ENCODE peak calls at places on chromosomes 1 and 21, in ten cellular contexts. D is PC-3; S is thoracic aorta; W is choroid plexus epithelial cell; X is spleen; G is neural crest cell; V is H1; B is kidney; I is RPMI7951; E is stimulated activated CD8-positive, alpha-beta memory T cell treated with anti-CD3 and anti-CD28 coated beads, Interleukin-15, amount 100 ng/mL, for 4 hours. N is an unnamed sample.

GRCh38 chr1:199510314-199510713 is 517.2 kb upstream of the NR5A2 start:
- DNase-seq in D (no peak), S (no peak), W (no peak), X (no peak), G (no peak), V (no peak), B (no peak), I (no peak), E (no peak), N (no peak)

GRCh38 chr21:44582055-44582454 is 1.7 kb upstream of the KRTAP10-5 start:
- DNase-seq in D (no peak), S (no peak), W (no peak), X (peak), G (no peak), V (no peak), B (no peak), I (no peak), E (no peak), N (no peak)

GRCh38 chr1:53381790-53382401 is 54.0 kb upstream of the LRP8 start:
- DNase-seq in D (peak), S (no peak), W (peak), X (no peak), G (no peak), V (no peak), B (peak), I (peak), E (no peak), N (no peak)

GRCh38 chr1:215114154-215114933 is 31.8 kb downstream of the KCNK2 start:
- DNase-seq in D (peak), S (no peak), W (peak), X (no peak), G (no peak), V (no peak), B (no peak), I (peak), E (no peak), N (no peak)

GRCh38 chr1:28934676-28935075 is 20.3 kb downstream of the EPB41 start:
- DNase-seq in D (no peak), S (no peak), W (no peak), X (no peak), G (no peak), V (no peak), B (no peak), I (peak), E (no peak), N (no peak)

GRCh38 chr1:157969693-157970485 is 23.6 kb upstream of the KIRREL1 start:
- DNase-seq in D (peak), S (peak), W (peak), X (no peak), G (peak), V (peak), B (no peak), I (peak), E (no peak), N (peak)

GRCh38 chr1:109252893-109253802 is 3.8 kb downstream of the CELSR2 start:
- DNase-seq in D (no peak), S (no peak), W (no peak), X (peak), G (no peak), V (no peak), B (peak), I (peak), E (no peak), N (peak)

GRCh38 chr1:16433066-16433465 is 4.2 kb downstream of the SPATA21 start:
- DNase-seq in D (no peak), S (no peak), W (no peak), X (no peak), G (no peak), V (no peak), B (no peak), I (no peak), E (no peak), N (no peak)

GRCh38 chr21:29321217-29321616 is 22.5 kb downstream of the BACH1 start:
- DNase-seq in D (no peak), S (no peak), W (no peak), X (no peak), G (no peak), V (no peak), B (no peak), I (no peak), E (no peak), N (no peak)

GRCh38 chr1:27522148-27522859 is 32.3 kb upstream of the WASF2 start:
- DNase-seq in D (peak), S (no peak), W (no peak), X (peak), G (no peak), V (no peak), B (no peak), I (no peak), E (no peak), N (peak)

GRCh38 chr1:205680073-205680851 is at the start of gene SLC45A3:
- DNase-seq in D (peak), S (no peak), W (no peak), X (peak), G (peak), V (no peak), B (peak), I (peak), E (peak), N (peak)

GRCh38 chr1:22916469-22916817 is 56.2 kb downstream of the LACTBL1 start:
- DNase-seq in D (no peak), S (no peak), W (no peak), X (no peak), G (no peak), V (no peak), B (no peak), I (no peak), E (no peak), N (peak)

GRCh38 chr1:172408958-172409357 is 11.5 kb upstream of the C1orf105 start:
- DNase-seq in D (no peak), S (no peak), W (no peak), X (no peak), G (no peak), V (no peak), B (no peak), I (peak), E (no peak), N (no peak)

GRCh38 chr1:21291964-21292363 is 1.7 kb upstream of the ECE1 start:
- DNase-seq in D (no peak), S (no peak), W (no peak), X (no peak), G (no peak), V (no peak), B (no peak), I (no peak), E (no peak), N (no peak)

GRCh38 chr1:206608108-206608698 is 4.1 kb downstream of the EIF2D start:
- DNase-seq in D (peak), S (no peak), W (peak), X (no peak), G (peak), V (peak), B (no peak), I (peak), E (no peak), N (peak)

GRCh38 chr1:69180358-69180757 is 387.4 kb upstream of the LRRC7 start:
- DNase-seq in D (no peak), S (no peak), W (no peak), X (no peak), G (no peak), V (no peak), B (no peak), I (no peak), E (no peak), N (no peak)

GRCh38 chr21:30988706-30989105 is 49.6 kb downstream of the KRTAP19-8 start:
- DNase-seq in D (no peak), S (no peak), W (no peak), X (no peak), G (no peak), V (no peak), B (no peak), I (no peak), E (no peak), N (no peak)

GRCh38 chr1:207745285-207745684 is 6.6 kb upstream of the CD46 start:
- DNase-seq in D (peak), S (no peak), W (peak), X (no peak), G (no peak), V (no peak), B (no peak), I (peak), E (no peak), N (no peak)

GRCh38 chr1:113683384-113684152 is 75.7 kb downstream of the PHTF1 start:
- DNase-seq in D (no peak), S (no peak), W (peak), X (no peak), G (no peak), V (no peak), B (no peak), I (no peak), E (no peak), N (no peak)

GRCh38 chr1:25697426-25698220 is 81.0 kb downstream of the MAN1C1 start:
- DNase-seq in D (no peak), S (no peak), W (peak), X (no peak), G (no peak), V (no peak), B (no peak), I (no peak), E (no peak), N (no peak)

GRCh38 chr1:97073936-97074335 is 352.4 kb downstream of the PTBP2 start:
- DNase-seq in D (no peak), S (no peak), W (no peak), X (no peak), G (no peak), V (no peak), B (no peak), I (no peak), E (no peak), N (no peak)

GRCh38 chr1:159938221-159938852 is 7.1 kb downstream of the IGSF9 start:
- DNase-seq in D (no peak), S (no peak), W (no peak), X (no peak), G (no peak), V (no peak), B (no peak), I (peak), E (no peak), N (peak)

GRCh38 chr1:38489844-38490270 is 369.7 kb downstream of the RRAGC start:
- DNase-seq in D (peak), S (no peak), W (peak), X (peak), G (peak), V (peak), B (no peak), I (peak), E (no peak), N (peak)

GRCh38 chr1:166999090-166999489 is 10.0 kb downstream of the MAEL start:
- DNase-seq in D (no peak), S (no peak), W (peak), X (no peak), G (no peak), V (no peak), B (no peak), I (no peak), E (no peak), N (no peak)

GRCh38 chr1:96370752-96371151 is 350.8 kb upstream of the PTBP2 start:
- DNase-seq in D (peak), S (no peak), W (peak), X (no peak), G (no peak), V (no peak), B (no peak), I (peak), E (no peak), N (no peak)

GRCh38 chr1:209398330-209398991 is 185.1 kb upstream of the CAMK1G start:
- DNase-seq in D (peak), S (no peak), W (peak), X (no peak), G (no peak), V (no peak), B (peak), I (peak), E (no peak), N (no peak)

GRCh38 chr1:224938652-224939051 is 9.2 kb downstream of the DNAH14 start:
- DNase-seq in D (no peak), S (no peak), W (no peak), X (no peak), G (no peak), V (no peak), B (no peak), I (no peak), E (no peak), N (no peak)

GRCh38 chr1:20654104-20654690 is 7.0 kb downstream of the DDOST start:
- DNase-seq in D (no peak), S (no peak), W (no peak), X (no peak), G (no peak), V (no peak), B (no peak), I (no peak), E (no peak), N (no peak)

GRCh38 chr21:31732538-31732864 is 583 bp upstream of the SCAF4 start:
- DNase-seq in D (no peak), S (no peak), W (no peak), X (no peak), G (no peak), V (no peak), B (no peak), I (no peak), E (no peak), N (no peak)

GRCh38 chr1:151314137-151314875 is 12.9 kb downstream of the PI4KB start:
- DNase-seq in D (peak), S (peak), W (peak), X (no peak), G (no peak), V (no peak), B (peak), I (peak), E (no peak), N (no peak)

GRCh38 chr21:43902441-43902840 is 37.4 kb downstream of the AGPAT3 start:
- DNase-seq in D (peak), S (no peak), W (no peak), X (no peak), G (no peak), V (no peak), B (no peak), I (peak), E (no peak), N (no peak)

GRCh38 chr1:81588149-81588548 is 212.6 kb upstream of the ADGRL2 start:
- DNase-seq in D (no peak), S (no peak), W (no peak), X (no peak), G (no peak), V (no peak), B (no peak), I (no peak), E (no peak), N (no peak)

GRCh38 chr1:167715653-167716302 is 6.0 kb upstream of the MPZL1 start:
- DNase-seq in D (peak), S (no peak), W (no peak), X (no peak), G (no peak), V (no peak), B (no peak), I (no peak), E (no peak), N (peak)

GRCh38 chr1:59070607-59071006 is 226.3 kb upstream of the FGGY start:
- DNase-seq in D (no peak), S (no peak), W (peak), X (no peak), G (no peak), V (no peak), B (no peak), I (no peak), E (no peak), N (no peak)

GRCh38 chr1:211468595-211468994 is 23.4 kb downstream of the RD3 start:
- DNase-seq in D (no peak), S (no peak), W (peak), X (no peak), G (no peak), V (no peak), B (no peak), I (peak), E (no peak), N (no peak)

GRCh38 chr1:26410706-26411623 is at the start of gene LIN28A:
- DNase-seq in D (no peak), S (no peak), W (no peak), X (no peak), G (no peak), V (peak), B (no peak), I (no peak), E (no peak), N (peak)

GRCh38 chr1:212457740-212458338 is 25.1 kb downstream of the NENF start:
- DNase-seq in D (peak), S (no peak), W (peak), X (peak), G (peak), V (peak), B (no peak), I (peak), E (no peak), N (peak)

GRCh38 chr1:67432745-67433144 is 2.5 kb upstream of the SERBP1 start:
- DNase-seq in D (no peak), S (no peak), W (no peak), X (no peak), G (no peak), V (no peak), B (no peak), I (no peak), E (no peak), N (no peak)

GRCh38 chr1:8083739-8084484 is 57.8 kb upstream of the ERRFI1 start:
- DNase-seq in D (peak), S (no peak), W (peak), X (no peak), G (no peak), V (no peak), B (no peak), I (no peak), E (no peak), N (no peak)

GRCh38 chr1:167408355-167408754 is 110.0 kb downstream of the CD247 start:
- DNase-seq in D (no peak), S (no peak), W (no peak), X (no peak), G (no peak), V (no peak), B (no peak), I (no peak), E (no peak), N (no peak)